ENCODE peak calls at places on chromosome 4, in ten cellular contexts. W, T, P, H, E, U, I, D, S and G are unnamed samples.

GRCh38 chr4:110032603-110033002 is 119.9 kb downstream of the EGF start:
- DNase-seq in E (no peak), H (no peak), U (no peak), W (no peak), D (no peak), T (no peak), I (peak), S (no peak), P (no peak), G (no peak)

GRCh38 chr4:138330531-138330930 is 88.4 kb upstream of the SLC7A11 start:
- DNase-seq in D (no peak), P (peak), T (no peak), W (no peak), S (no peak), U (no peak), H (no peak), I (no peak), E (no peak), G (no peak)

GRCh38 chr4:127732623-127733199 is 2.5 kb downstream of the SLC25A31 start:
- DNase-seq in H (no peak), P (peak), W (peak), T (peak), U (no peak), D (no peak), S (peak), E (peak), I (no peak), G (peak)

GRCh38 chr4:60913026-60913425 is 287.1 kb upstream of the ADGRL3 start:
- DNase-seq in T (no peak), U (no peak), H (no peak), D (no peak), I (no peak), S (no peak), E (no peak), P (no peak), W (no peak), G (no peak)

GRCh38 chr4:134326866-134327265 is 125.3 kb upstream of the PABPC4L start:
- DNase-seq in E (no peak), U (no peak), T (no peak), D (no peak), I (no peak), H (no peak), S (no peak), W (no peak), P (no peak), G (no peak)

GRCh38 chr4:183790661-183791060 is 114.4 kb upstream of the STOX2 start:
- DNase-seq in P (no peak), S (no peak), I (no peak), W (no peak), U (no peak), T (no peak), E (no peak), D (no peak), H (no peak), G (no peak)

GRCh38 chr4:8556341-8557150 is 23.6 kb upstream of the GPR78 start:
- DNase-seq in I (no peak), S (peak), H (no peak), U (no peak), D (no peak), W (no peak), E (no peak), P (peak), T (no peak), G (no peak)

GRCh38 chr4:153209410-153209809 is 5.2 kb downstream of the TRIM2 start:
- DNase-seq in E (no peak), I (no peak), H (no peak), D (no peak), T (no peak), P (no peak), S (no peak), W (no peak), U (no peak), G (no peak)

GRCh38 chr4:155676430-155676825 is 9.8 kb downstream of the GUCY1A1 start:
- DNase-seq in E (no peak), W (peak), I (no peak), U (no peak), D (no peak), T (no peak), H (no peak), P (no peak), S (no peak), G (no peak)

DNA sequence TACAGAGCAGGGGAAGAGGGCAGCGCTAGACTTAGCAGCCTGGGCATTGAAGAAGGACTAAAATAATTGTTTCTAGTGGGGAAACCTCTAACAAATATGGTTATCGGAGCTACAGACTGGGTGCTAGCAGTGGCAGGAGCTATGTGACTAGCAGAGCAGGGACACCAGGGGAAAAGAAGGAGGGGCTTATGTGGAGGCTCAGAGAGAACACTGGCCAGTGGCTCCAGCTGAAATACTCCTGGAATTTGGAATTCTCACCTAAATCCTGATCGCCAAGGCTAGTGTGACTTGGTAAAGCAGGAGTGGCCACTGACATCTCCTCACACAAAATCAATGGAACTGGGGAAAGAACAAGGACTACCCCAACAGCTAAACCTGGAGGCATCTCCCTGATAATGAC is 2.0 kb downstream of the TAPT1 start:
- DNase-seq in P (no peak), E (peak), H (no peak), T (no peak), I (no peak), U (no peak), S (no peak), D (no peak), W (no peak), G (no peak)
- H3K4me3 ChIP-seq in P (peak), E (no peak), H (peak), T (peak), I (peak), U (peak), S (no peak), D (peak), W (no peak), G (no peak)

GRCh38 chr4:38670061-38670894 is 6.3 kb downstream of the KLF3 start:
- DNase-seq in I (no peak), H (no peak), W (no peak), P (no peak), E (peak), U (no peak), D (no peak), S (no peak), T (no peak), G (no peak)
- H3K4me3 ChIP-seq in I (no peak), H (peak), W (no peak), P (peak), E (no peak), U (peak), D (peak), S (no peak), T (peak), G (no peak)

DNA sequence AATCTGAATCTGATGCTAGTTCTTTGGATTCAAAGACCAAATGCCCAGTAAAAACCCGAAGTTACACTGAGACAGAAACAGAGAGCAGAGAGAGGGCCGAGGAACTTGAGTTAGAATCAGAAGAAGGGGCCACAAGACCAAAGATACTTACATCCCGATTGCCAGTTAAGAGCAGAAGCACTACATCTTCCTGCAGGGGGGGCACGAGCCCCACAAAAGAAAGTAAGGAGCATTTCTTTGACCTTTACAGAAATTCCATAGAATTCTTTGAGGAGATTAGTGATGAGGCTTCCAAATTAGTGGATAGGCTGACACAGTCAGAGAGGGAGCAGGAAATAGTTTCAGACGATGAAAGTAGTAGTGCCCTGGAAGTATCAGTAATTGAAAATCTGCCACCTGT is 309.3 kb downstream of the ANK2 start:
- DNase-seq in E (no peak), D (no peak), W (no peak), I (no peak), U (no peak), S (no peak), P (no peak), T (no peak), H (no peak), G (peak)
- H3K4me3 ChIP-seq in E (no peak), D (no peak), W (no peak), I (no peak), U (no peak), S (no peak), P (no peak), T (no peak), H (no peak), G (no peak)

GRCh38 chr4:144649646-144650045 is 3.7 kb downstream of the HHIP start:
- DNase-seq in E (no peak), D (no peak), W (no peak), P (no peak), S (no peak), H (no peak), T (no peak), I (no peak), U (no peak), G (peak)
- H3K4me3 ChIP-seq in E (peak), D (peak), W (no peak), P (no peak), S (peak), H (no peak), T (no peak), I (no peak), U (no peak), G (no peak)

GRCh38 chr4:113976937-113977855 is 2.3 kb downstream of the ARSJ start:
- DNase-seq in U (no peak), W (peak), E (no peak), T (no peak), I (no peak), H (no peak), P (no peak), S (no peak), D (no peak), G (no peak)
- H3K4me3 ChIP-seq in U (no peak), W (peak), E (peak), T (no peak), I (no peak), H (no peak), P (no peak), S (peak), D (peak), G (peak)

GRCh38 chr4:120922390-120923200 is at the start of gene PRDM5:
- DNase-seq in W (peak), I (peak), T (peak), H (no peak), U (peak), D (no peak), E (peak), P (no peak), S (peak), G (peak)

GRCh38 chr4:120921456-120922389 is 803 bp downstream of the PRDM5 start:
- DNase-seq in P (no peak), D (peak), E (no peak), H (no peak), I (peak), T (peak), S (peak), W (peak), U (peak), G (peak)

GRCh38 chr4:120924931-120925330 is 2.4 kb upstream of the PRDM5 start:
- DNase-seq in I (no peak), P (no peak), T (no peak), D (no peak), S (no peak), W (no peak), E (no peak), H (no peak), U (no peak), G (no peak)

GRCh38 chr4:120920666-120921065 is 1.9 kb downstream of the PRDM5 start:
- DNase-seq in P (no peak), H (no peak), U (no peak), W (no peak), D (no peak), T (no peak), E (no peak), I (no peak), S (no peak), G (no peak)

DNA sequence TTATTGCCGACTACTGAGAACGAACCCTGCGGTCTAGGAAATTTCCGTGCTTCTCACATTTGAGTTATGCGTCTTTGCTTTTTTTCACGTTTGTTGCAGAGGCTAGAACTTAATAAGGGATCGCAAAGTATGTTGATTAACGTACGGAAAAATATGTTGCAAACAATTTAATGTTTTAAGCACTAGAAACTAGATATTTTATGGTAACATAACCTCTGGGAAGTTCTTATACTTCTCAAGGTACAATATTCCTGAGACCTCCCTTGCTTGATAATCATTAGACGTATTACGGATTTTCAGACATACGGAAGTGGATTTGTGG is 636 bp upstream of the PRDM5 start:
- DNase-seq in E (no peak), H (no peak), S (no peak), U (peak), I (no peak), W (no peak), P (no peak), T (peak), D (no peak), G (no peak)
- H3K4me3 ChIP-seq in E (peak), H (peak), S (peak), U (peak), I (peak), W (peak), P (no peak), T (no peak), D (peak), G (peak)

GRCh38 chr4:43456383-43456782 is 563.9 kb downstream of the GRXCR1 start:
- DNase-seq in S (peak), E (no peak), T (no peak), W (peak), D (no peak), H (no peak), P (no peak), I (no peak), U (no peak), G (peak)
- H3K4me3 ChIP-seq in S (no peak), E (no peak), T (no peak), W (no peak), D (no peak), H (no peak), P (no peak), I (no peak), U (no peak), G (no peak)

GRCh38 chr4:187215438-187215837 is 491.8 kb upstream of the FAT1 start:
- DNase-seq in W (no peak), S (no peak), D (no peak), U (no peak), T (no peak), E (no peak), H (no peak), P (no peak), I (no peak), G (no peak)

GRCh38 chr4:187224560-187224959 is 500.9 kb upstream of the FAT1 start:
- DNase-seq in P (no peak), S (no peak), D (no peak), U (no peak), I (no peak), H (no peak), W (no peak), E (no peak), T (no peak), G (no peak)

DNA sequence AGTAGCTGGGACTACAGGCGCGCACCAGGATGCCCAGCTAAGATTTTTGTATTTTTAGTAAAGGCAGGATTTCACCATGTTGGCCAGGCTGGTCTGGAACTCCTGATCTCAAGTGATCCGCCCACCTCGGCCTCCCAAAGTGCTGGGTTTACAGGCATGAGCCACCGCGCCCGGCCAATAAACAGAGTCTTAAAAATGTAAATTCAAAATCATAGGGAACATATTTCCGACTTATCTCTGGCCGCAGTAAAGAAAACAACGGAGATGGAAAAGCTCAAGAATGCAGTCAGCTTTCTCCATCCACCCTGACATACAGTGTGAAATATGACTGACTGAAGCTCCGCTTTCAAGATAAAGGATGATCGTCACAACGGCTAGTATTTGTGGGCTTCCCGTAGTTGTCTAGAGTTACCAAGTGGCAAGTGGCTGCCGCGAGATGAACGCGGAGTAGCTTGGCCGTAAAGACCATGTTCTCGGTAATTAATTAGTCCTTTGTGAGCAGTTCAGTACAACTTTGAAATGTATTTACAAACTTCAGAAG is 495.1 kb upstream of the FAT1 start:
- DNase-seq in T (no peak), H (no peak), U (no peak), D (no peak), S (peak), E (no peak), W (no peak), P (no peak), I (no peak), G (peak)
- H3K4me3 ChIP-seq in T (no peak), H (no peak), U (no peak), D (no peak), S (no peak), E (no peak), W (peak), P (no peak), I (no peak), G (no peak)